ENCODE peak calls at places on chromosomes 12 and 14, in seven cellular contexts. A is fibroblast of lung; D is activated CD8-positive, alpha-beta T cell treated with anti-CD3 and anti-CD28 coated beads for 36 hours; G is RWPE1; U is stomach; O is CD14-positive monocyte; C is foreskin fibroblast. H is an unnamed sample.

GRCh38 chr12:91718326-91718725 is 427.3 kb downstream of the BTG1 start:
- DNase-seq in A (no peak), D (no peak), G (no peak), U (no peak), O (no peak), C (no peak), H (peak)

GRCh38 chr12:96146747-96147146 is 47.4 kb upstream of the ELK3 start:
- DNase-seq in A (no peak), D (no peak), G (no peak), U (no peak), O (no peak), C (no peak), H (no peak)

GRCh38 chr12:132146098-132146497 is 1.8 kb downstream of the NOC4L start:
- DNase-seq in A (no peak), D (no peak), G (no peak), U (no peak), O (no peak), C (no peak), H (no peak)

GRCh38 chr12:95173392-95174251 is 43.6 kb downstream of the FGD6 start:
- DNase-seq in A (peak), D (no peak), G (peak), U (peak), O (no peak), C (peak), H (peak)

GRCh38 chr12:63521706-63522105 is 146.6 kb downstream of the DPY19L2 start:
- DNase-seq in A (no peak), D (no peak), G (no peak), U (no peak), O (no peak), C (no peak), H (no peak)

GRCh38 chr14:99727096-99727870 is 43.2 kb downstream of the CYP46A1 start:
- DNase-seq in A (no peak), D (no peak), G (no peak), U (peak), O (no peak), C (no peak), H (no peak)

GRCh38 chr12:15540469-15540872 is 218.2 kb downstream of the PTPRO start:
- DNase-seq in A (peak), D (no peak), G (peak), U (no peak), O (no peak), C (peak), H (peak)

GRCh38 chr14:52735921-52736489 is 6.0 kb downstream of the STYX start:
- DNase-seq in A (peak), D (no peak), G (no peak), U (peak), O (no peak), C (no peak), H (no peak)

GRCh38 chr12:130993759-130994670 is 40.3 kb downstream of the ADGRD1 start:
- DNase-seq in A (no peak), D (no peak), G (no peak), U (no peak), O (no peak), C (no peak), H (no peak)

GRCh38 chr12:78241472-78241871 is 410.8 kb downstream of the NAV3 start:
- DNase-seq in A (no peak), D (no peak), G (no peak), U (no peak), O (no peak), C (no peak), H (no peak)

GRCh38 chr12:109727039-109727723 is 13.6 kb downstream of the FAM222A start:
- DNase-seq in A (no peak), D (no peak), G (no peak), U (peak), O (peak), C (no peak), H (no peak)

GRCh38 chr14:82146846-82147245 is 613.2 kb upstream of the SEL1L start:
- DNase-seq in A (no peak), D (no peak), G (no peak), U (no peak), O (no peak), C (no peak), H (no peak)

GRCh38 chr12:32947203-32947795 is 50.7 kb upstream of the PKP2 start:
- DNase-seq in A (no peak), D (no peak), G (peak), U (no peak), O (no peak), C (no peak), H (peak)

GRCh38 chr12:20601668-20602280 is 93.4 kb upstream of the SLCO1C1 start:
- DNase-seq in A (peak), D (no peak), G (peak), U (no peak), O (no peak), C (peak), H (peak)

GRCh38 chr14:55845963-55846851 is 266.2 kb downstream of the KTN1 start:
- DNase-seq in A (peak), D (peak), G (no peak), U (no peak), O (no peak), C (no peak), H (no peak)

GRCh38 chr12:1791104-1791927 is 29.0 kb upstream of the LRTM2 start:
- DNase-seq in A (peak), D (peak), G (peak), U (peak), O (peak), C (peak), H (peak)

GRCh38 chr12:21984375-21984774 is 43.1 kb upstream of the ABCC9 start:
- DNase-seq in A (no peak), D (no peak), G (no peak), U (no peak), O (no peak), C (no peak), H (no peak)

GRCh38 chr12:61934564-61934963 is 325.6 kb upstream of the USP15 start:
- DNase-seq in A (no peak), D (no peak), G (no peak), U (no peak), O (no peak), C (no peak), H (no peak)

GRCh38 chr14:99604766-99605298 is 825 bp upstream of the CCDC85C start:
- DNase-seq in A (peak), D (peak), G (peak), U (no peak), O (no peak), C (no peak), H (peak)

DNA sequence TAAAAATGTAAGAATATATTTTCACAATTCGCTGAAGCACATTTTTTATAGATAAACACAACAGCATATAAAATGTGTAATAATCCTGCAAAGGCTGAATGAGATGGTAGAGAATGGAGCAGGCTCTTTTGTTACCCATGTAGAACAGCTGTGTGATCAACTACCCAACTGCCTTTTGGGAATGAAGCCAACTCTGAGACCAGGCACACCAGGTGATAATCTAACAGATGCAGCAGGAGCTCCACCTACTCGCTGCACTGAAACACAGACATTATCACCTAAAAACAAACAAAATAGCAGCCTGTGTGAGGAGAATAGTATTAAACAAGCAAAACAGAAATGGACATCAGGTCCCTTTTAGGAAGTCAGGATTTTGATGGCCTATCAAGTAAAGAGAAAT is 183.3 kb downstream of the CCDC59 start:
- DNase-seq in A (no peak), D (no peak), G (no peak), U (no peak), O (no peak), C (no peak), H (no peak)
- TF ChIP-seq CTCF in A (no peak), D (no peak), G (no peak), U (no peak), O (no peak), C (no peak), H (no peak)

GRCh38 chr14:45526715-45527549 is 273.9 kb upstream of the MIS18BP1 start:
- DNase-seq in A (no peak), D (peak), G (peak), U (peak), O (no peak), C (no peak), H (peak)
- TF ChIP-seq CTCF in A (no peak), D (peak), G (peak), U (no peak), O (no peak), C (peak), H (peak)

DNA sequence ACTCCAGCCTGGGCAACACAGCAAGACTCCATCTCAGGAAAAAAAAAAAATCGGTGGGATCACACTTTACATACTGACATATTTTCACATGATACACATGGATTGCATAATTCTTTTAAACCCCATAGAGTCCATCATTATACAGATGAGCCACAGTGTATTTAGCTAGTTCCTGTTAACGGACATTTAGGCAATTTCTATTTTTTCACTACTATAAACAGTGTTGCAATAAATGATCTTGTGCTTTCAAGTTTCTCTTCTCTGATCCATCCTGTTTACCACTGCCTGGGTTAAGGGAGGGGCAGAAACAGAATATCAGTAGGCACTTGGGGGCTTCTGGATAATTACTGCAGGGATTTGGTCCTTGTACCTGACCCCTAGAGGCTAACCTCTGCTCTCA is 43.4 kb upstream of the SPTLC2 start:
- DNase-seq in A (no peak), D (no peak), G (no peak), U (no peak), O (no peak), C (no peak), H (no peak)
- TF ChIP-seq CTCF in A (no peak), D (no peak), G (no peak), U (no peak), O (no peak), C (no peak), H (no peak)

GRCh38 chr14:95531473-95531872 is 3.4 kb upstream of the GLRX5 start:
- DNase-seq in A (peak), D (no peak), G (no peak), U (no peak), O (no peak), C (peak), H (peak)
- TF ChIP-seq CTCF in A (no peak), D (no peak), G (no peak), U (no peak), O (no peak), C (no peak), H (no peak)

GRCh38 chr14:33914676-33915516 is 36.0 kb downstream of the EGLN3 start:
- DNase-seq in A (peak), D (no peak), G (peak), U (peak), O (no peak), C (no peak), H (peak)

GRCh38 chr14:33917664-33918063 is 33.2 kb downstream of the EGLN3 start:
- DNase-seq in A (no peak), D (no peak), G (no peak), U (no peak), O (no peak), C (no peak), H (no peak)

GRCh38 chr14:33915682-33916081 is 35.2 kb downstream of the EGLN3 start:
- DNase-seq in A (no peak), D (no peak), G (no peak), U (no peak), O (no peak), C (no peak), H (no peak)

GRCh38 chr14:33918256-33918655 is 32.6 kb downstream of the EGLN3 start:
- DNase-seq in A (no peak), D (no peak), G (no peak), U (no peak), O (no peak), C (no peak), H (no peak)

GRCh38 chr14:33916663-33917565 is 34.0 kb downstream of the EGLN3 start:
- DNase-seq in A (peak), D (no peak), G (peak), U (no peak), O (no peak), C (no peak), H (peak)
- TF ChIP-seq CTCF in A (no peak), D (no peak), G (no peak), U (no peak), O (no peak), C (no peak), H (no peak)